ENCODE peak calls at places on chromosomes 7 and 10, in five cellular contexts. R is IMR-90, I is SK-N-SH, Z is K562, M is GM12878. H is an unnamed sample.

GRCh38 chr7:34841326-34841725 is 183.3 kb downstream of the NPSR1 start:
- DNase-seq in R (no peak), I (no peak), Z (no peak), M (no peak), H (no peak)

GRCh38 chr7:42285383-42285824 is 48.4 kb upstream of the GLI3 start:
- DNase-seq in R (no peak), I (no peak), Z (no peak), M (no peak), H (no peak)

GRCh38 chr10:121927361-121927840 is 430 bp downstream of the ATE1 start:
- DNase-seq in R (peak), I (peak), Z (peak), M (no peak), H (peak)

GRCh38 chr10:8638088-8638672 is 583.7 kb downstream of the GATA3 start:
- DNase-seq in R (no peak), I (no peak), Z (no peak), M (no peak), H (no peak)

GRCh38 chr10:1097436-1097835 is 41.3 kb downstream of the WDR37 start:
- DNase-seq in R (no peak), I (no peak), Z (no peak), M (no peak), H (no peak)

GRCh38 chr7:97187067-97187466 is 69.6 kb downstream of the SDHAF3 start:
- DNase-seq in R (peak), I (no peak), Z (peak), M (no peak), H (no peak)

GRCh38 chr10:661891-662605 is 27.4 kb downstream of the DIP2C start:
- DNase-seq in R (no peak), I (no peak), Z (no peak), M (no peak), H (no peak)

GRCh38 chr7:30252885-30253795 is 31.3 kb upstream of the ZNRF2 start:
- DNase-seq in R (no peak), I (no peak), Z (no peak), M (no peak), H (no peak)

GRCh38 chr7:143416565-143417149 is 8.0 kb upstream of the EPHA1 start:
- DNase-seq in R (peak), I (peak), Z (peak), M (no peak), H (peak)

GRCh38 chr7:34612671-34613070 is 45.3 kb upstream of the NPSR1 start:
- DNase-seq in R (no peak), I (no peak), Z (no peak), M (no peak), H (no peak)

GRCh38 chr10:11901454-11902431 is 78.6 kb downstream of the PROSER2 start:
- DNase-seq in R (peak), I (no peak), Z (peak), M (no peak), H (no peak)

GRCh38 chr7:149005427-149006344 is 22.6 kb downstream of the PDIA4 start:
- DNase-seq in R (peak), I (peak), Z (peak), M (no peak), H (peak)

GRCh38 chr7:151427705-151428392 is 12.1 kb downstream of the CRYGN start:
- DNase-seq in R (no peak), I (no peak), Z (no peak), M (no peak), H (no peak)

GRCh38 chr7:156156734-156157408 is 344.6 kb upstream of the SHH start:
- DNase-seq in R (no peak), I (peak), Z (peak), M (no peak), H (peak)

GRCh38 chr7:90188281-90188680 is 23.3 kb upstream of the STEAP2 start:
- DNase-seq in R (no peak), I (no peak), Z (no peak), M (no peak), H (peak)

GRCh38 chr10:33621143-33621542 is 286.7 kb upstream of the NRP1 start:
- DNase-seq in R (no peak), I (no peak), Z (no peak), M (no peak), H (no peak)

GRCh38 chr10:88080213-88080612 is 216.8 kb downstream of the PTEN start:
- DNase-seq in R (peak), I (no peak), Z (no peak), M (no peak), H (peak)

GRCh38 chr10:29834990-29835569 is 200.3 kb upstream of the SVIL start:
- DNase-seq in R (peak), I (no peak), Z (no peak), M (no peak), H (no peak)

GRCh38 chr10:106772957-106773356 is 391.5 kb downstream of the SORCS1 start:
- DNase-seq in R (no peak), I (no peak), Z (no peak), M (no peak), H (no peak)

GRCh38 chr7:105978035-105978434 is 15.0 kb downstream of the CDHR3 start:
- DNase-seq in R (no peak), I (no peak), Z (no peak), M (no peak), H (no peak)

GRCh38 chr7:82443801-82444219 is 233 bp upstream of the CACNA2D1 start:
- DNase-seq in R (peak), I (peak), Z (no peak), M (no peak), H (peak)

GRCh38 chr10:12503311-12503710 is 154.0 kb downstream of the CAMK1D start:
- DNase-seq in R (no peak), I (no peak), Z (no peak), M (no peak), H (no peak)

GRCh38 chr10:4249841-4250496 is 465.0 kb upstream of the KLF6 start:
- DNase-seq in R (no peak), I (no peak), Z (no peak), M (no peak), H (no peak)

GRCh38 chr7:133411402-133411801 is 158.5 kb downstream of the EXOC4 start:
- DNase-seq in R (no peak), I (no peak), Z (no peak), M (no peak), H (no peak)

GRCh38 chr10:7409732-7410168 is 1.1 kb downstream of the SFMBT2 start:
- DNase-seq in R (no peak), I (peak), Z (no peak), M (no peak), H (no peak)

GRCh38 chr10:113285291-113285690 is 267.6 kb upstream of the HABP2 start:
- DNase-seq in R (no peak), I (no peak), Z (no peak), M (no peak), H (no peak)

GRCh38 chr10:44787480-44788075 is 123.6 kb upstream of the TMEM72 start:
- DNase-seq in R (no peak), I (no peak), Z (no peak), M (no peak), H (no peak)

GRCh38 chr7:37215524-37215923 is 233.1 kb downstream of the ELMO1 start:
- DNase-seq in R (no peak), I (no peak), Z (no peak), M (no peak), H (no peak)

GRCh38 chr7:18330563-18330962 is 165.0 kb upstream of the HDAC9 start:
- DNase-seq in R (no peak), I (no peak), Z (no peak), M (no peak), H (no peak)

GRCh38 chr7:142885311-142886230 is at the start of gene TRPV6:
- DNase-seq in R (no peak), I (no peak), Z (no peak), M (no peak), H (no peak)

GRCh38 chr10:36681751-36682633 is 443.4 kb upstream of the ANKRD30A start:
- DNase-seq in R (peak), I (no peak), Z (no peak), M (no peak), H (no peak)

GRCh38 chr10:110676016-110676415 is 31.9 kb downstream of the RBM20 start:
- DNase-seq in R (no peak), I (no peak), Z (no peak), M (no peak), H (no peak)

DNA sequence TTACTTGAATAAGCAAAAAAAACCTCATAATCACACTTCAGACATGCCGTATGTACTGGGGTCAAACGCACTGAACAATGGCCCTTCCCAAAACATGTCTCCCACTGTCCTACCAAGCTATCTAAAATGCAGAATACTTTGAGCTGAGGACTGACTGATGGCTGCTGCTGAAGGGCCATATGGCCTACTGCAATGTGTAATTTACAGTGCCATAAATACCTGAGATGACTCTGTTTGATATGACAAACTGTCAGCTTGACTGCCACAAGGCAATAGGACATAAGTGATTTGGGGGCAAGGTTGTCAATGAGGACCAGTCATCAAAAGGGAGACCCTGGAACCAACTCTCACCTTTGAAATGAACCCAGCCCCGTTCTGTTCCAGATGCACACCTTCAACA is 187.4 kb upstream of the FRMD4A start:
- DNase-seq in R (no peak), I (no peak), Z (no peak), M (no peak), H (no peak)
- TF ChIP-seq RCOR1 in R (no peak), I (no peak), Z (no peak), M (no peak), H (no peak)

GRCh38 chr7:158740657-158741293 is 36.2 kb upstream of the NCAPG2 start:
- DNase-seq in R (peak), I (no peak), Z (peak), M (no peak), H (peak)
- TF ChIP-seq RCOR1 in R (no peak), I (no peak), Z (no peak), M (no peak), H (no peak)

GRCh38 chr10:79488303-79488702 is 24.0 kb upstream of the EIF5AL1 start:
- DNase-seq in R (peak), I (no peak), Z (no peak), M (no peak), H (peak)
- TF ChIP-seq RCOR1 in R (no peak), I (no peak), Z (no peak), M (no peak), H (no peak)

GRCh38 chr7:130904031-130904757 is 170.2 kb upstream of the KLF14 start:
- DNase-seq in R (peak), I (no peak), Z (no peak), M (no peak), H (peak)
- TF ChIP-seq RCOR1 in R (no peak), I (no peak), Z (no peak), M (no peak), H (no peak)

DNA sequence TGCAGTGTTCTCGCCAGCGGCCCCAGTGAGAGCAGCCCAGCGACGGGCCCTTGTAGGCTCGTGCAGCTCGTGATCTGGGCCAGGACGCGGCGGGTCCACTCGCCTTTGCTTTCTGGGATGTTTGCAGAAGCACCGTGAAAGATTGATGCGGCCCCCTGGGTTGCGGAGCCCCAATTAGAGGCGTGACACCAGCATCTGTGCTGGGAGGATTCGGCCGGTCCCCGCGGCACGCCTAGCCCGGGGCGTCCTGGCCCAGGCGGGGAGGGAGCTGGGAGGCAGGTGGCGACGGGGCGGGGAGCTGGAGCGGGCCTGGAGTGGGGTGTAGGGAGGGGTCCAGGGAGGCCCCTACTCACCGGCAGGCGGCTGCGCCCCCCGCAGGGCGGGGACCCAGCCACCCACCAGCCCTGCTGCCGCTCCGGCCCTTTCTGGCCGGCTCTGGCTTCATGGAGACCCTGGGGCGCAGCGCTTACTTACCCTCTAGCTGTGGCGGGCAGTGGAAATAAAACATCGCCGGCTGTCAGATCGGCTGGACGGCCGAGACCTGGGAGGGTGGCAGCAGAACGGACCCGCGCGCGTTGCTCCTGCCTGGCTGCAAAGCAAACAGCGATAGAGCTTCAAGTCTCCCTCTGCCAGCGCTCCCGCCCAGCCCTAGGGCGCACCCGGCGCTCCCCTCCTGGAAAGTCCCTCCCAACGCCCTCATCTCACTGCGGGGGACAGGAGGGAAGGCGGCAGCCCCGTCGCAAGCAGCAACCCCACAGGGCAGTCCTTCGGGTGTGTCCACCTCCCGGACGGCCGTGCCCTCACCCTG is 752 bp downstream of the DRGX start:
- DNase-seq in R (no peak), I (peak), Z (no peak), M (no peak), H (no peak)
- TF ChIP-seq RCOR1 in R (no peak), I (no peak), Z (no peak), M (no peak), H (no peak)